ENCODE peak calls at places on chromosome 10, in nine cellular contexts. Z is brain microvascular endothelial cell, W is astrocyte, N is OCI-LY7, E is PC-9, H is tibial artery, P is small intestine, Y is spleen, U is kidney. I is an unnamed sample.

GRCh38 chr10:88138319-88138848 is 275.0 kb downstream of the PTEN start:
- DNase-seq in P (peak; percentile 88), H (no peak), Z (no peak), E (no peak), U (no peak), Y (no peak), N (no peak), W (no peak), I (no peak)

GRCh38 chr10:107548301-107548700 is 383.8 kb upstream of the SORCS1 start:
- DNase-seq in Z (no peak), W (peak; percentile 33), E (no peak), Y (no peak), N (no peak), U (no peak), P (no peak), H (no peak), I (no peak)

GRCh38 chr10:111098679-111099437 is 22.0 kb downstream of the ADRA2A start:
- DNase-seq in U (no peak), H (peak; percentile 48), E (peak; percentile 49), Y (no peak), N (peak; percentile 11), P (peak; percentile 88), W (no peak), Z (no peak), I (no peak)

GRCh38 chr10:117488004-117488403 is 54.5 kb upstream of the EMX2 start:
- DNase-seq in E (no peak), U (no peak), Z (no peak), W (no peak), N (no peak), P (peak; percentile 44), Y (no peak), H (no peak), I (no peak)

GRCh38 chr10:47040041-47040491 is 128.8 kb downstream of the PTPN20 start:
- DNase-seq in E (no peak), Y (peak; percentile 67), N (no peak), H (peak; percentile 59), Z (no peak), W (no peak), P (no peak), U (no peak), I (no peak)

GRCh38 chr10:7767209-7767608 is 20.6 kb downstream of the KIN start:
- DNase-seq in H (no peak), P (no peak), W (peak; percentile 73), Y (no peak), U (no peak), E (no peak), Z (peak; percentile 88), N (no peak), I (no peak)

GRCh38 chr10:69403519-69403918 is 13.2 kb downstream of the TACR2 start:
- DNase-seq in W (peak; percentile 88), Y (no peak), H (no peak), Z (peak; percentile 74), E (no peak), U (no peak), N (no peak), P (no peak), I (no peak)

GRCh38 chr10:71493741-71494140 is 97.0 kb downstream of the CDH23 start:
- DNase-seq in H (no peak), Y (no peak), P (no peak), U (no peak), E (peak; percentile 80), Z (no peak), W (no peak), N (no peak), I (no peak)

GRCh38 chr10:45585131-45585530 is 87.4 kb downstream of the ZFAND4 start:
- DNase-seq in Y (no peak), P (no peak), Z (no peak), E (no peak), W (no peak), H (no peak), N (no peak), U (no peak), I (no peak)

GRCh38 chr10:68742397-68742796 is 21.4 kb downstream of the CCAR1 start:
- DNase-seq in U (no peak), Z (no peak), Y (no peak), N (no peak), H (no peak), W (no peak), P (no peak), E (no peak), I (no peak)

GRCh38 chr10:95560288-95561199 is 627 bp downstream of the SORBS1 start:
- DNase-seq in W (peak; percentile 47), Z (peak; percentile 1), Y (peak; percentile 90), E (no peak), U (peak; percentile 86), P (peak; percentile 57), N (peak; percentile 39), H (no peak), I (no peak)

DNA sequence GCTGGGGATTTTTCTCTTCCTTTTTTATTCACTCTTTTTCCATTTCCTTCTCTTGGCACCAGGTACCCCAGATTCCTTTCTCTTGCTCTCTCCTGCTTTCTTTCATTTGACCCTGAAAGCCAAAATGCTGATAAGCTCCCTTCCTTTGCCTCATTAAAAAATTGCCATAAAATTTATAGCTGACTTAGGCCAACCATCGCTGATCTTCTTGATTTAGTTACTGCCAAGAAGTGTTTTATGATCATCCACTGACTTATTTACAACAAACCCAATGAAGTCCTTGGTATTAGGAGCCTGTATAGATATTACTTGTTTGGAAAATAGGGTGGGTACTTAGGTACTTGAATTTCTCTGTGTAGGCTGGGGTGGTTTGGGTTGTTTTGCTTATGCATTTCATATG is 173.2 kb upstream of the PHYHIPL start:
- DNase-seq in Y (no peak), N (no peak), Z (no peak), H (no peak), E (no peak), P (no peak), W (no peak), U (no peak), I (no peak)
- H3K27ac ChIP-seq in Y (no peak overlapping the region), N (no peak overlapping the region), Z (no peak overlapping the region), H (peak overlapping the region; percentile 84), E (no peak overlapping the region), P (no peak overlapping the region), W (no peak overlapping the region), U (no peak overlapping the region), I (no peak overlapping the region)

GRCh38 chr10:5779753-5780152 is 33.5 kb downstream of the GDI2 start:
- DNase-seq in U (no peak), W (no peak), P (no peak), E (no peak), H (no peak), N (no peak), Y (no peak), Z (no peak), I (peak; percentile 2)
- H3K36me3 ChIP-seq in U (peaks cover 36% of the 10 kb centered on the region), W (peaks cover 30% of the 10 kb centered on the region), P (peaks cover 7% of the 10 kb centered on the region), E (peaks cover 20% of the 10 kb centered on the region), H (peaks cover 21% of the 10 kb centered on the region), N (peaks cover 96% of the 10 kb centered on the region), Y (peaks cover 95% of the 10 kb centered on the region), Z (peaks cover 37% of the 10 kb centered on the region), I (peaks cover 4% of the 10 kb centered on the region)

GRCh38 chr10:93456480-93456879 is 25.7 kb downstream of the MYOF start:
- DNase-seq in N (no peak), U (no peak), H (no peak), W (no peak), E (no peak), Z (no peak), P (no peak), Y (no peak), I (no peak)

GRCh38 chr10:93461124-93461806 is 20.9 kb downstream of the MYOF start:
- DNase-seq in E (no peak), H (no peak), Z (no peak), N (peak; percentile 14), P (no peak), U (no peak), W (peak; percentile 94), Y (no peak), I (no peak)

GRCh38 chr10:93454146-93454545 is 28.0 kb downstream of the MYOF start:
- DNase-seq in W (no peak), E (no peak), N (no peak), H (no peak), U (no peak), Z (no peak), P (no peak), Y (no peak), I (no peak)

GRCh38 chr10:93458821-93459257 is 23.3 kb downstream of the MYOF start:
- DNase-seq in E (peak; percentile 91), Z (peak; percentile 100), P (peak; percentile 84), U (peak; percentile 91), W (peak; percentile 100), Y (no peak), N (no peak), H (peak; percentile 92), I (no peak)

GRCh38 chr10:93457511-93457910 is 24.6 kb downstream of the MYOF start:
- DNase-seq in H (no peak), P (no peak), E (no peak), N (no peak), Z (no peak), W (no peak), U (no peak), Y (no peak), I (no peak)
- H3K27ac ChIP-seq in H (peak overlapping the region; percentile 91), P (no peak overlapping the region), E (no peak overlapping the region), N (no peak overlapping the region), Z (peak overlapping the region; percentile 94), W (peak overlapping the region; percentile 61), U (no peak overlapping the region), Y (no peak overlapping the region), I (no peak overlapping the region)

GRCh38 chr10:79207096-79207357 is 138.3 kb downstream of the ZMIZ1 start:
- DNase-seq in N (no peak), Y (no peak), U (no peak), H (no peak), Z (no peak), E (no peak), W (no peak), P (no peak), I (no peak)

GRCh38 chr10:79208251-79208983 is 138.9 kb upstream of the PPIF start:
- DNase-seq in U (no peak), H (no peak), Y (no peak), P (no peak), W (no peak), N (no peak), Z (no peak), E (no peak), I (no peak)

GRCh38 chr10:79207726-79208125 is 139.0 kb downstream of the ZMIZ1 start:
- DNase-seq in H (no peak), Y (no peak), N (no peak), P (no peak), W (no peak), E (no peak), Z (no peak), U (no peak), I (no peak)

GRCh38 chr10:79203833-79204232 is 135.1 kb downstream of the ZMIZ1 start:
- DNase-seq in H (no peak), Z (no peak), P (no peak), Y (no peak), U (no peak), E (no peak), W (no peak), N (peak; percentile 32), I (no peak)

DNA sequence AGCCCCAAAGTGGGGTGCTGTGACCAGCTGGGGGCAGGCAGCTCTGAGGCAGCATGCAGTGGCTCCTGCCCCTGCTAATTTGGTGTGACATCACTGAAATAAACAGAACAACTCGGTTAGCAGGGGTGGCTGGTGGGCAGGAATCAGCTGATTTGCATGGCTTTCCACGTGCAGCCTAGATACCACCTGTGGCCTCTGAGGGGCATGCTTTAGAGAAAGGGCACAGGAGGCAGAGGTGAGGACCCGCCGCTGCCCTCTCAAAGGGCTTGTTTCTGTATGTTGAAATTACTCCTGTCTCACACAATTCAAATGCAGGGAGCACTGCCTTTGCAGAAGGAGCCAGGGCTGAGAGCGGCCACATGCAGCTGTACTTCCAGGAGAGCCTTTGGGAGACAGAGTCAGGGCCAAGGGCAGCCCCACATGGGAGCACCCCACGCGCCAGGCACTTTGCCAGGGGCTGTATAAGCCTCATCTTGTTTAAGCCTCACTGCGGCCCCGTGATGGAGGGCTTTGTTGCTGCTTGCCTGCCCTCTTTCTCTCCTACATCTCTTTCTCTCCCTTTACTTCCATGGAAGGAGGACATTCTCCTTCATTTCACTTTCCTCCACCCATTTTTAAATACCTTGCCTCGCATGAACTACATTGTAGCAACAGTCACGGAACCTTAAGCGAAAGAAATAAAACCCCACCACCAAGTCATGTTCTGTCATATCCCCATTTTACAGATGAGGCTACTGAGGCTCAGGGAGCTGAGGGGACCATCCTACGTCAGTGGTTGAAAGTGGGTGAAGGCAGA is 137.7 kb downstream of the ZMIZ1 start:
- DNase-seq in Z (no peak), H (no peak), W (no peak), P (no peak), Y (no peak), E (no peak), U (no peak), N (no peak), I (no peak)
- H3K36me3 ChIP-seq in Z (peaks cover 43% of the 10 kb centered on the region), H (peaks cover 24% of the 10 kb centered on the region), W (peaks cover 27% of the 10 kb centered on the region), P (peaks cover 15% of the 10 kb centered on the region), Y (peaks cover 69% of the 10 kb centered on the region), E (peaks cover 3% of the 10 kb centered on the region), U (peaks cover 56% of the 10 kb centered on the region), N (no peaks in the 10 kb centered on the region), I (peaks cover 23% of the 10 kb centered on the region)

I was measured in iPS DF 6.9.